ENCODE peak calls at places on chromosome 9, in five cellular contexts. R, E, C, P and F are unnamed samples.

GRCh38 chr9:111914749-111915424 is 18.3 kb downstream of the UGCG start:
- DNase-seq in R (no peak), E (no peak), C (no peak), P (peak; percentile 17), F (no peak)

GRCh38 chr9:72524820-72525539 is 3.6 kb downstream of the TMC1 start:
- DNase-seq in R (peak; percentile 65), E (no peak), C (no peak), P (peak; percentile 65), F (no peak)

GRCh38 chr9:117772960-117773359 is 68.8 kb downstream of the TLR4 start:
- DNase-seq in R (peak; percentile 41), E (no peak), C (no peak), P (peak; percentile 21), F (no peak)

GRCh38 chr9:3436629-3437028 is 89.2 kb downstream of the RFX3 start:
- DNase-seq in R (no peak), E (no peak), C (no peak), P (no peak), F (no peak)

GRCh38 chr9:444528-444927 is 229.9 kb downstream of the DOCK8 start:
- DNase-seq in R (no peak), E (no peak), C (no peak), P (no peak), F (no peak)

GRCh38 chr9:10612649-10613398 is at the start of gene PTPRD:
- DNase-seq in R (peak; percentile 35), E (peak; percentile 16), C (peak; percentile 65), P (no peak), F (peak; percentile 60)

GRCh38 chr9:36970007-36970888 is 63.8 kb downstream of the PAX5 start:
- DNase-seq in R (no peak), E (no peak), C (no peak), P (no peak), F (no peak)

GRCh38 chr9:101592788-101593187 is 2.0 kb downstream of the PPP3R2 start:
- DNase-seq in R (no peak), E (no peak), C (no peak), P (no peak), F (no peak)

GRCh38 chr9:131409458-131409992 is 15.6 kb downstream of the PRRC2B start:
- DNase-seq in R (no peak), E (no peak), C (no peak), P (no peak), F (no peak)

GRCh38 chr9:2299156-2299842 is 284.2 kb downstream of the SMARCA2 start:
- DNase-seq in R (peak; percentile 80), E (no peak), C (no peak), P (no peak), F (peak; percentile 67)

GRCh38 chr9:33155393-33155792 is 11.7 kb downstream of the B4GALT1 start:
- DNase-seq in R (no peak), E (no peak), C (no peak), P (no peak), F (no peak)

GRCh38 chr9:124108216-124108615 is 96.6 kb downstream of the LHX2 start:
- DNase-seq in R (no peak), E (no peak), C (no peak), P (no peak), F (no peak)

GRCh38 chr9:106933470-106933869 is 70.5 kb downstream of the ZNF462 start:
- DNase-seq in R (no peak), E (no peak), C (no peak), P (no peak), F (no peak)

GRCh38 chr9:129550199-129550839 is 70.6 kb downstream of the C9orf50 start:
- DNase-seq in R (peak; percentile 51), E (no peak), C (no peak), P (peak; percentile 63), F (peak; percentile 69)

GRCh38 chr9:136018257-136019031 is 57.3 kb upstream of the UBAC1 start:
- DNase-seq in R (no peak), E (no peak), C (no peak), P (no peak), F (no peak)